ENCODE peak calls at places on chromosomes 7 and 10, in eight cellular contexts. L is fibroblast of lung; U is AG09309; F is GM12878; S is esophagus muscularis mucosa; V is adrenal gland; Z is heart left ventricle; B is effector memory CD4-positive, alpha-beta T cell. N is an unnamed sample.

GRCh38 chr10:61325183-61325582 is 128.0 kb downstream of the TMEM26 start:
- DNase-seq in L (no peak), U (no peak), F (no peak), S (no peak), V (no peak), Z (no peak), B (no peak), N (no peak)

GRCh38 chr7:93435791-93436190 is 138.7 kb downstream of the CALCR start:
- DNase-seq in L (no peak), U (no peak), F (no peak), S (no peak), V (no peak), Z (no peak), B (no peak), N (no peak)

GRCh38 chr7:151699147-151699546 is 177.8 kb downstream of the PRKAG2 start:
- DNase-seq in L (peak; percentile 86), U (peak; percentile 96), F (no peak), S (no peak), V (no peak), Z (no peak), B (no peak), N (peak; percentile 91)

GRCh38 chr10:19974554-19974953 is 158.3 kb downstream of the PLXDC2 start:
- DNase-seq in L (no peak), U (no peak), F (no peak), S (no peak), V (no peak), Z (no peak), B (no peak), N (no peak)

GRCh38 chr10:3468919-3469638 is 296.5 kb upstream of the PITRM1 start:
- DNase-seq in L (peak; percentile 99), U (peak; percentile 84), F (no peak), S (no peak), V (peak; percentile 63), Z (peak; percentile 69), B (no peak), N (peak; percentile 96)

GRCh38 chr10:45470098-45471012 is 96.3 kb downstream of the ALOX5 start:
- DNase-seq in L (peak; percentile 86), U (no peak), F (no peak), S (peak; percentile 90), V (no peak), Z (no peak), B (peak; percentile 17), N (peak; percentile 55)

GRCh38 chr7:25832926-25833325 is 319.1 kb upstream of the NFE2L3 start:
- DNase-seq in L (no peak), U (no peak), F (no peak), S (no peak), V (no peak), Z (no peak), B (no peak), N (no peak)

GRCh38 chr10:129500617-129501339 is 33.7 kb downstream of the MGMT start:
- DNase-seq in L (no peak), U (no peak), F (no peak), S (peak; percentile 66), V (no peak), Z (no peak), B (no peak), N (no peak)

GRCh38 chr7:5428470-5429252 is 5.0 kb upstream of the TNRC18 start:
- DNase-seq in L (peak; percentile 94), U (peak; percentile 69), F (no peak), S (peak; percentile 96), V (peak; percentile 79), Z (peak; percentile 85), B (no peak), N (peak; percentile 87)

GRCh38 chr7:99997545-99998137 is 17.8 kb upstream of the ZKSCAN1 start:
- DNase-seq in L (peak; percentile 46), U (no peak), F (no peak), S (no peak), V (no peak), Z (peak; percentile 68), B (peak; percentile 53), N (peak; percentile 36)

GRCh38 chr7:101128040-101128834 is 1.3 kb downstream of the SERPINE1 start:
- DNase-seq in L (no peak), U (no peak), F (no peak), S (no peak), V (no peak), Z (no peak), B (no peak), N (peak; percentile 66)
- H3K4me3 ChIP-seq in L (peak overlapping the region; percentile 59), U (peak overlapping the region; percentile 91), F (no peak overlapping the region), S (no peak overlapping the region), V (no peak overlapping the region), Z (no peak overlapping the region), B (no peak overlapping the region), N (peak overlapping the region; percentile 94)

GRCh38 chr7:30681262-30682130 is 760 bp downstream of the CRHR2 start:
- DNase-seq in L (no peak), U (no peak), F (no peak), S (no peak), V (no peak), Z (no peak), B (no peak), N (no peak)
- H3K4me3 ChIP-seq in L (no peak overlapping the region), U (no peak overlapping the region), F (no peak overlapping the region), S (peak overlapping the region; percentile 60), V (peak overlapping the region; percentile 16), Z (peak overlapping the region; percentile 57), B (peak overlapping the region; percentile 47), N (no peak overlapping the region)

DNA sequence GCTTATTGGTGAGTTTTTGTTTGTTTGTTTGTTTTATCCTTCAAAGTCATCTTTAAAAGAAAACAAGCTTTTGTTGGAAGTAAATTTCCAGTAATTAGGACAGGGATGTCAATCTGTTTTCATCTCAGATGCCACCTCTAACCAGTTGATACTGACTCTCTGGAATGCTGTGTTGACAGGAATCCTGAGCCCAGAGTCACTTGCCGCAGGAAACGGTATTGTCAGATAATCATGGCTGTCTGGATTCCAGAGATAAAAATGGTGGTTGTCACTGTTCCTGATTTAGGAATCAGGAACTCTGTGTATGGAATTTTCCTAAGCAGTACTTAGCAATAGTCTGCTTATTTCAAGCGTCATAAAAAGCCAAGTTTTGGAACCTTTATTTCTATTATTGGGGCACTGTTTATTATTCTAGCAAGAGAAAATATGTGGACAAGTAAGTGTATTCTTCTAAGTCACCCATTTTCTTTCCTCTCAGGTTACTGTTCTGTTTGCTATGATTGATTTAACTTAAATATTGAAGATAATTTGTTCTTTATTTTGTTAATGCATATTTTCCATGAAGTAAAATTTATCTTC is 39.2 kb downstream of the CDC123 start:
- DNase-seq in L (no peak), U (no peak), F (no peak), S (no peak), V (no peak), Z (no peak), B (no peak), N (no peak)
- H3K4me3 ChIP-seq in L (no peak overlapping the region), U (no peak overlapping the region), F (no peak overlapping the region), S (no peak overlapping the region), V (no peak overlapping the region), Z (no peak overlapping the region), B (no peak overlapping the region), N (no peak overlapping the region)

DNA sequence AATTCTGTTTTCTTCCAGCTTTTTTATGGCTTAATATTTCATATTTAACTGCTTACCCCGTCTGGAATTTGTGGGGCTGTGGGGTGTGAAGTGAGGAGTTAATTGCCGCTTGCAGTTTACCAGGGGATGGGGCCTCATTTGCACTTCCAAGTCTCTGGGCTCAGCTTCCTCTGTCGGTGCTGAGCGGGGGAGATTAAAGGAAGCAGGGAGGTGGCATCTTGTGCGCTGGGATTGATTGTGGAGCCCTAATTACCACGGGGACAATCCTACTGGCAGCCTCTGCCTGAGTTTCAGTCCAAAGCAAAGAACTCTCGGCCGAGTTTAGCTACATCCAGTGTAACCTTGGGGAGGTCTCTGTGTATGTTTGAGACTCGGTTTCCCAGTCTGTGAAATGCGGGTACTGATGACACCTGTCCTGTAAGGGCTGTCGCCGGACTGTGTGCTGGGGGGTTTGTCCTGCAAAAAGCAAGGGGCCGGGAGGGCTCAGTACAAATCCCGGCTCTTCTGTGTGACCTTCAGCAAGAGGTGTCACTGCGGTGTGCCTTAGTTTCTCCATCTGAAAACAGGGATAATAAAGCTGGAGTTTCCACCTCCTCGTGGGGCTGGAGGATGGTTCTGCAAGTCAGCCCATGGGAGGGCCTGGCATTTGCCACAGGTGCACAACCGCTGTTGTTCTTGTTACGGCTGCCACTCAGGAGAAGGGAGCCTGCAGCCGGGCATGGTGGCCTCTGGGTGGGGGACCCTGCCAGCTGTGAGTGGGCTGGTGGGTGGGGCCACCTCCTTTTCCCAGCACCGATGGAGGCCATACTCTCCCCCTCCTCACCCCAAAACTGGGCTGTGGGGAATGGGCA is 33.6 kb downstream of the ELFN1 start:
- DNase-seq in L (no peak), U (no peak), F (no peak), S (no peak), V (no peak), Z (no peak), B (no peak), N (no peak)
- H3K4me3 ChIP-seq in L (no peak overlapping the region), U (no peak overlapping the region), F (no peak overlapping the region), S (no peak overlapping the region), V (no peak overlapping the region), Z (no peak overlapping the region), B (no peak overlapping the region), N (no peak overlapping the region)

GRCh38 chr10:52965938-52966401 is 193.4 kb upstream of the MBL2 start:
- DNase-seq in L (no peak), U (no peak), F (peak; percentile 92), S (no peak), V (no peak), Z (no peak), B (no peak), N (no peak)
- H3K4me3 ChIP-seq in L (no peak overlapping the region), U (no peak overlapping the region), F (no peak overlapping the region), S (no peak overlapping the region), V (no peak overlapping the region), Z (no peak overlapping the region), B (no peak overlapping the region), N (no peak overlapping the region)

GRCh38 chr7:141975806-141976523 is 2.4 kb upstream of the TAS2R38 start:
- DNase-seq in L (peak; percentile 16), U (no peak), F (peak; percentile 7), S (no peak), V (peak; percentile 45), Z (peak; percentile 66), B (peak; percentile 20), N (peak; percentile 29)

GRCh38 chr7:141979611-141980010 is 6.0 kb upstream of the TAS2R38 start:
- DNase-seq in L (no peak), U (no peak), F (no peak), S (no peak), V (no peak), Z (no peak), B (no peak), N (no peak)

GRCh38 chr7:141978351-141978750 is 4.8 kb upstream of the TAS2R38 start:
- DNase-seq in L (no peak), U (no peak), F (no peak), S (no peak), V (no peak), Z (no peak), B (no peak), N (no peak)

GRCh38 chr7:141974831-141975230 is 1.3 kb upstream of the TAS2R38 start:
- DNase-seq in L (no peak), U (no peak), F (no peak), S (no peak), V (no peak), Z (no peak), B (no peak), N (no peak)

GRCh38 chr7:141976524-141977245 is 3.1 kb upstream of the TAS2R38 start:
- DNase-seq in L (no peak), U (no peak), F (no peak), S (no peak), V (no peak), Z (no peak), B (no peak), N (no peak)
- H3K4me3 ChIP-seq in L (no peak overlapping the region), U (no peak overlapping the region), F (no peak overlapping the region), S (no peak overlapping the region), V (no peak overlapping the region), Z (no peak overlapping the region), B (peak overlapping the region; percentile 46), N (no peak overlapping the region)